ENCODE peak calls at places on chromosomes 1 and 21, in four cellular contexts. Y is heart right ventricle, U is esophagus squamous epithelium, J is sigmoid colon. O is an unnamed sample.
A peak's percentile ranks its signal among the peaks of the same experiment; 100 is the strongest.

GRCh38 chr1:110440877-110441276 is 10.1 kb upstream of the PROK1 start:
- DNase-seq in U (no peak), Y (no peak), J (no peak), O (no peak)

GRCh38 chr1:30409476-30410152 is 313.8 kb downstream of the MATN1 start:
- DNase-seq in U (no peak), Y (no peak), J (no peak), O (no peak)

GRCh38 chr1:156114101-156114918 is at the start of gene LMNA:
- DNase-seq in Y (peak; percentile 91), U (peak; percentile 52), J (peak; percentile 98), O (peak; percentile 93)

GRCh38 chr21:42225571-42226155 is 6.7 kb downstream of the ABCG1 start:
- DNase-seq in U (no peak), J (peak; percentile 46), Y (no peak), O (no peak)

GRCh38 chr1:2391034-2391384 is 345 bp downstream of the MORN1 start:
- DNase-seq in U (no peak), J (no peak), Y (no peak), O (peak; percentile 87)

GRCh38 chr1:66685670-66686069 is 66.6 kb upstream of the DYNLT5 start:
- DNase-seq in U (no peak), J (no peak), Y (no peak), O (no peak)

GRCh38 chr21:35229290-35229689 is 180.2 kb upstream of the RUNX1 start:
- DNase-seq in U (no peak), Y (no peak), J (no peak), O (no peak)

GRCh38 chr1:22454476-22455056 is 2.9 kb downstream of the ZBTB40 start:
- DNase-seq in U (no peak), Y (no peak), J (no peak), O (no peak)

GRCh38 chr1:31795801-31796621 is 19.8 kb downstream of the SPOCD1 start:
- DNase-seq in J (peak; percentile 61), Y (no peak), U (no peak), O (peak; percentile 44)

GRCh38 chr1:150615346-150616201 is 13.8 kb downstream of the ENSA start:
- DNase-seq in J (no peak), U (no peak), Y (no peak), O (no peak)

GRCh38 chr1:16143566-16144324 is 12.1 kb downstream of the EPHA2 start:
- DNase-seq in Y (peak; percentile 73), J (no peak), U (no peak), O (peak; percentile 87)

GRCh38 chr1:12369258-12369657 is 139.4 kb downstream of the VPS13D start:
- DNase-seq in Y (no peak), J (no peak), U (no peak), O (no peak)

GRCh38 chr1:245765241-245766000 is 610.6 kb downstream of the KIF26B start:
- DNase-seq in U (no peak), Y (no peak), J (no peak), O (no peak)

GRCh38 chr1:9455487-9456237 is 83.6 kb upstream of the SLC25A33 start:
- DNase-seq in U (no peak), J (peak; percentile 85), Y (peak; percentile 78), O (peak; percentile 63)

GRCh38 chr21:27677547-27677946 is 710.7 kb upstream of the ADAMTS5 start:
- DNase-seq in Y (no peak), U (no peak), J (no peak), O (no peak)

GRCh38 chr21:22791376-22791775 is 1793.2 kb downstream of the NCAM2 start:
- DNase-seq in U (no peak), J (no peak), Y (no peak), O (no peak)

GRCh38 chr21:27164208-27165172 is 197.6 kb upstream of the ADAMTS5 start:
- DNase-seq in Y (no peak), U (no peak), J (no peak), O (no peak)

GRCh38 chr1:185843297-185843869 is 109.2 kb downstream of the HMCN1 start:
- DNase-seq in U (no peak), Y (no peak), J (no peak), O (no peak)

GRCh38 chr21:18026359-18026758 is 207.2 kb upstream of the C21orf91 start:
- DNase-seq in J (no peak), Y (no peak), U (no peak), O (no peak)

GRCh38 chr1:185735667-185736105 is 1.5 kb downstream of the HMCN1 start:
- DNase-seq in U (no peak), Y (no peak), J (no peak), O (no peak)

GRCh38 chr1:16082283-16083038 is 9.0 kb upstream of the FAM131C start:
- DNase-seq in Y (peak; percentile 78), U (no peak), J (no peak), O (peak; percentile 72)

GRCh38 chr1:6281511-6282402 is 20.9 kb upstream of the GPR153 start:
- DNase-seq in U (no peak), Y (no peak), J (no peak), O (no peak)

GRCh38 chr1:8061210-8061609 is 35.1 kb upstream of the ERRFI1 start:
- DNase-seq in J (no peak), U (no peak), Y (no peak), O (no peak)

GRCh38 chr1:181423301-181423918 is 59.9 kb upstream of the CACNA1E start:
- DNase-seq in J (no peak), U (no peak), Y (peak; percentile 34), O (no peak)

GRCh38 chr1:159866066-159866465 is 3.6 kb upstream of the VSIG8 start:
- DNase-seq in U (no peak), Y (no peak), J (no peak), O (no peak)

GRCh38 chr1:56897150-56898004 is 42.8 kb downstream of the C8A start:
- DNase-seq in J (no peak), Y (no peak), U (no peak), O (no peak)

GRCh38 chr1:227372662-227373061 is 54.4 kb upstream of the CDC42BPA start:
- DNase-seq in J (no peak), U (no peak), Y (no peak), O (no peak)

GRCh38 chr21:38804617-38805281 is 980 bp upstream of the ETS2 start:
- DNase-seq in J (peak; percentile 92), U (no peak), Y (peak; percentile 83), O (peak; percentile 94)

GRCh38 chr1:25544243-25544764 is 898 bp downstream of the LDLRAP1 start:
- DNase-seq in Y (no peak), J (peak; percentile 65), U (no peak), O (no peak)

GRCh38 chr1:9553736-9554144 is 14.5 kb downstream of the SLC25A33 start:
- DNase-seq in U (no peak), J (peak; percentile 2), Y (no peak), O (no peak)

GRCh38 chr21:32565856-32566465 is 19.4 kb downstream of the TCP10L start:
- DNase-seq in J (no peak), Y (no peak), U (no peak), O (no peak)

GRCh38 chr1:233664254-233664653 is 50.3 kb downstream of the KCNK1 start:
- DNase-seq in Y (no peak), J (no peak), U (no peak), O (no peak)

GRCh38 chr21:46393451-46393940 is 65.2 kb upstream of the DIP2A start:
- DNase-seq in Y (no peak), J (no peak), U (no peak), O (peak; percentile 72)

GRCh38 chr1:31703431-31704260 is at the start of gene COL16A1:
- DNase-seq in U (no peak), Y (peak; percentile 81), J (peak; percentile 96), O (peak; percentile 73)

GRCh38 chr1:112322983-112323678 is 72.9 kb upstream of the CTTNBP2NL start:
- DNase-seq in Y (no peak), J (no peak), U (no peak), O (peak; percentile 51)

GRCh38 chr1:153357076-153357852 is 390 bp upstream of the S100A9 start:
- DNase-seq in Y (peak; percentile 51), J (peak; percentile 77), U (peak; percentile 43), O (peak; percentile 94)

GRCh38 chr1:153359241-153359640 is 1.6 kb downstream of the S100A9 start:
- DNase-seq in U (no peak), J (no peak), Y (no peak), O (no peak)

GRCh38 chr1:153360190-153360589 is 2.5 kb downstream of the S100A9 start:
- DNase-seq in J (no peak), U (no peak), Y (no peak), O (no peak)

GRCh38 chr1:153357853-153358690 is at the start of gene S100A9:
- DNase-seq in Y (no peak), U (no peak), J (no peak), O (no peak)

GRCh38 chr1:153358691-153358975 is 979 bp downstream of the S100A9 start:
- DNase-seq in U (no peak), J (no peak), Y (no peak), O (no peak)
- H3K4me3 ChIP-seq in U (peak overlapping the region; percentile 33), J (no peak overlapping the region), Y (peak overlapping the region; percentile 18), O (peak overlapping the region; percentile 58)

DNA sequence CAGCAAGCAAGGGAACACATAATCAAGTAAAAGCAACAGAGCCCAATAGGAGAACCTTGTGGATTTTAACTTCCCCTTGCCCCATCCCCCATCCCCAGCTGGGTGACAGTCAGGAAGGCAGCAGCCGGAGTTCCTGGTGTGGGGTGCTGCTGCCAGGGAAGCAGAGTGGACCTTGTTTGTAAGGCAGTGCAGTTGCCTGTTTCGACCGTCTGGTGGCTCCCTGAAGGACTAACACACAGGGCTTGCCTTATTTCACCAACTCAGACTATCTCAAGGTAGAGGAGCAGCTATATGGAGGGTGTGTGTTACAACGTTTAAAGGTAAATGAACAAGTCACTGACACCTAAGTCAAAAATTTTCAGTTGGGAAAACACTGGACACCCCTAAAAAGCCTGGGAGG is 6.6 kb downstream of the KRTAP10-8 start:
- DNase-seq in Y (no peak), J (peak; percentile 66), U (no peak), O (no peak)
- TF ChIP-seq CTCF in Y (peak; percentile 34), J (no peak), U (no peak), O (no peak)

GRCh38 chr1:50644447-50645105 is 221.3 kb upstream of the DMRTA2 start:
- DNase-seq in Y (no peak), U (no peak), J (no peak), O (no peak)
- H3K4me3 ChIP-seq in Y (no peak overlapping the region), U (no peak overlapping the region), J (no peak overlapping the region), O (no peak overlapping the region)

GRCh38 chr1:51517361-51518032 is 1.6 kb downstream of the EPS15 start:
- DNase-seq in J (no peak), U (no peak), Y (no peak), O (no peak)
- TF ChIP-seq CTCF in J (no peak), U (no peak), Y (no peak), O (no peak)

GRCh38 chr1:223394242-223394641 is 1.0 kb downstream of the CCDC185 start:
- DNase-seq in J (no peak), U (no peak), Y (no peak), O (peak; percentile 58)

GRCh38 chr1:223394706-223395105 is 1.5 kb downstream of the CCDC185 start:
- DNase-seq in J (no peak), Y (no peak), U (no peak), O (peak; percentile 49)

GRCh38 chr1:223390618-223391017 is 2.6 kb upstream of the CCDC185 start:
- DNase-seq in J (no peak), Y (no peak), U (no peak), O (no peak)

GRCh38 chr1:223393275-223394214 is at the start of gene CCDC185:
- DNase-seq in Y (no peak), U (no peak), J (no peak), O (peak; percentile 82)
- H3K4me3 ChIP-seq in Y (peak within 1 kb of the TSS; percentile 45), U (peak within 1 kb of the TSS; percentile 33), J (peak within 1 kb of the TSS; percentile 4), O (peak within 1 kb of the TSS; percentile 26)